ENCODE peak calls at places on chromosomes 11 and 22, in ten cellular contexts. P is T-helper 9 cell; X is fibroblast of the conjunctiva; S is CD8-positive, alpha-beta memory T cell; T is T follicular helper cell; H is NCI-H2029; I is amniotic epithelial cell; Y is NCI-H82; C is osteocyte; A is LoVo. E is an unnamed sample.

GRCh38 chr11:6602096-6602940 is 1.1 kb downstream of the RRP8 start:
- DNase-seq in P (no peak), S (no peak), I (no peak), T (no peak), C (peak; percentile 44), Y (no peak), A (no peak), X (no peak), H (no peak), E (no peak)

GRCh38 chr11:35682230-35683195 is 19.9 kb downstream of the TRIM44 start:
- DNase-seq in S (no peak), C (no peak), Y (peak; percentile 74), X (no peak), T (no peak), P (no peak), A (no peak), I (no peak), H (peak; percentile 94), E (no peak)

GRCh38 chr11:10273738-10274137 is 20.3 kb downstream of the SBF2 start:
- DNase-seq in T (no peak), I (no peak), X (no peak), P (no peak), A (no peak), Y (no peak), H (no peak), C (no peak), S (no peak), E (no peak)

GRCh38 chr22:39284142-39284980 is 35.1 kb downstream of the RPL3 start:
- DNase-seq in X (no peak), C (no peak), I (no peak), A (no peak), H (no peak), Y (no peak), S (no peak), T (no peak), P (no peak), E (no peak)

GRCh38 chr11:102430158-102430836 is 22.3 kb downstream of the TMEM123 start:
- DNase-seq in C (no peak), A (no peak), X (no peak), T (no peak), I (peak; percentile 72), S (no peak), P (no peak), Y (peak; percentile 22), H (no peak), E (peak; percentile 72)

GRCh38 chr11:10386861-10387208 is 68.2 kb upstream of the AMPD3 start:
- DNase-seq in P (no peak), Y (no peak), X (no peak), C (peak; percentile 72), I (no peak), H (no peak), S (no peak), T (no peak), A (no peak), E (no peak)

GRCh38 chr22:24367841-24368240 is 59.6 kb upstream of the ADORA2A start:
- DNase-seq in S (no peak), Y (no peak), H (no peak), A (no peak), T (no peak), C (no peak), P (no peak), X (no peak), I (peak; percentile 88), E (no peak)

GRCh38 chr11:126343051-126343450 is 12.4 kb upstream of the ST3GAL4 start:
- DNase-seq in I (no peak), H (no peak), X (no peak), Y (no peak), C (no peak), T (no peak), S (no peak), A (no peak), P (no peak), E (no peak)

GRCh38 chr11:12284321-12285050 is 92.9 kb upstream of the PARVA start:
- DNase-seq in S (no peak), I (peak; percentile 68), Y (no peak), T (no peak), A (no peak), X (peak; percentile 58), C (peak; percentile 40), P (no peak), H (no peak), E (no peak)

GRCh38 chr22:30297276-30298004 is 8.1 kb upstream of the CASTOR1 start:
- DNase-seq in H (no peak), S (no peak), I (no peak), A (no peak), C (no peak), T (no peak), P (no peak), X (no peak), Y (no peak), E (no peak)

GRCh38 chr11:13262096-13262495 is 15.5 kb upstream of the BMAL1 start:
- DNase-seq in T (no peak), P (no peak), Y (no peak), I (no peak), H (no peak), C (no peak), A (peak; percentile 6), X (peak; percentile 64), S (no peak), E (no peak)

GRCh38 chr11:106468091-106468490 is 390.6 kb downstream of the AASDHPPT start:
- DNase-seq in T (no peak), I (peak; percentile 83), H (no peak), C (no peak), X (no peak), S (no peak), P (no peak), Y (no peak), A (peak; percentile 32), E (no peak)

GRCh38 chr22:49517721-49518120 is 310.0 kb downstream of the BRD1 start:
- DNase-seq in S (no peak), T (no peak), P (no peak), H (no peak), C (no peak), I (no peak), X (no peak), A (no peak), Y (no peak), E (no peak)

GRCh38 chr22:33837806-33838205 is 82.5 kb downstream of the LARGE1 start:
- DNase-seq in P (no peak), Y (no peak), C (no peak), T (no peak), I (no peak), S (no peak), X (no peak), A (no peak), H (no peak), E (no peak)

GRCh38 chr11:115161876-115162275 is 342.3 kb downstream of the CADM1 start:
- DNase-seq in P (no peak), H (peak; percentile 66), A (no peak), C (no peak), T (no peak), X (no peak), I (no peak), Y (no peak), S (no peak), E (no peak)

GRCh38 chr11:13119361-13119760 is 110.2 kb downstream of the RASSF10 start:
- DNase-seq in H (no peak), Y (no peak), A (peak; percentile 32), P (no peak), C (no peak), T (no peak), I (no peak), S (no peak), X (no peak), E (no peak)

GRCh38 chr11:120304526-120304925 is 20.6 kb upstream of the TLCD5 start:
- DNase-seq in A (peak; percentile 70), H (no peak), C (no peak), S (no peak), X (no peak), T (no peak), P (no peak), I (peak; percentile 63), Y (no peak), E (no peak)